ENCODE peak calls at places on chromosomes 1 and 21, in four cellular contexts. Q is aorta, O is mucosa of descending colon, H is GM23248. A is an unnamed sample.
A peak's percentile ranks its signal among the peaks of the same experiment; 100 is the strongest.

GRCh38 chr1:198773030-198773429 is 134.2 kb downstream of the PTPRC start:
- DNase-seq in Q (no peak), O (no peak), H (no peak), A (no peak)

GRCh38 chr1:28553229-28553930 is 495 bp downstream of the TRNAU1AP start:
- DNase-seq in Q (peak; percentile 57), O (peak; percentile 64), H (peak; percentile 66), A (peak; percentile 49)

GRCh38 chr1:58773406-58773840 is 10.4 kb downstream of the JUN start:
- DNase-seq in Q (peak; percentile 85), O (no peak), H (peak; percentile 52), A (peak; percentile 42)

GRCh38 chr1:15998929-15999328 is 5.1 kb upstream of the SRARP start:
- DNase-seq in Q (peak; percentile 10), O (no peak), H (no peak), A (no peak)

GRCh38 chr21:46004168-46004861 is 22.7 kb downstream of the COL6A1 start:
- DNase-seq in Q (peak; percentile 43), O (no peak), H (peak; percentile 20), A (peak; percentile 14)

GRCh38 chr1:169326644-169327316 is 40.8 kb downstream of the NME7 start:
- DNase-seq in Q (no peak), O (no peak), H (peak; percentile 57), A (no peak)

GRCh38 chr1:159443063-159443750 is 3.7 kb downstream of the OR10J1 start:
- DNase-seq in Q (no peak), O (no peak), H (no peak), A (no peak)

GRCh38 chr21:26470361-26471115 is 102.5 kb downstream of the CYYR1 start:
- DNase-seq in Q (no peak), O (no peak), H (no peak), A (no peak)

GRCh38 chr1:48943393-48943792 is 166.7 kb upstream of the BEND5 start:
- DNase-seq in Q (no peak), O (no peak), H (peak; percentile 75), A (no peak)

GRCh38 chr1:46543382-46543760 is 8.1 kb downstream of the KNCN start:
- DNase-seq in Q (no peak), O (no peak), H (no peak), A (no peak)

GRCh38 chr21:45843426-45843825 is 138.1 kb upstream of the COL6A1 start:
- DNase-seq in Q (no peak), O (no peak), H (no peak), A (no peak)

GRCh38 chr1:14292533-14292932 is 306.0 kb upstream of the KAZN start:
- DNase-seq in Q (no peak), O (no peak), H (no peak), A (no peak)

GRCh38 chr1:231241751-231242150 is 739 bp downstream of the GNPAT start:
- DNase-seq in Q (no peak), O (no peak), H (peak; percentile 53), A (peak; percentile 69)

GRCh38 chr1:81717230-81717629 is 83.5 kb upstream of the ADGRL2 start:
- DNase-seq in Q (no peak), O (no peak), H (peak; percentile 12), A (no peak)

GRCh38 chr1:29975036-29975694 is 738.8 kb downstream of the PTPRU start:
- DNase-seq in Q (no peak), O (no peak), H (peak; percentile 46), A (no peak)

GRCh38 chr1:200330770-200331428 is 78.9 kb downstream of the ZNF281 start:
- DNase-seq in Q (no peak), O (no peak), H (no peak), A (no peak)

GRCh38 chr1:23964790-23965740 is 5.4 kb downstream of the PNRC2 start:
- DNase-seq in Q (no peak), O (no peak), H (peak; percentile 42), A (no peak)

GRCh38 chr1:110542730-110543129 is 23.8 kb upstream of the KCNA10 start:
- DNase-seq in Q (no peak), O (no peak), H (peak; percentile 67), A (no peak)

GRCh38 chr1:157377216-157377821 is 175.0 kb downstream of the FCRL5 start:
- DNase-seq in Q (no peak), O (no peak), H (peak; percentile 63), A (peak; percentile 56)

GRCh38 chr1:52296345-52296744 is 69.7 kb downstream of the CC2D1B start:
- DNase-seq in Q (no peak), O (no peak), H (peak; percentile 70), A (peak; percentile 23)

GRCh38 chr1:41418868-41419583 is 57.8 kb downstream of the FOXO6 start:
- DNase-seq in Q (peak; percentile 95), O (peak; percentile 85), H (peak; percentile 97), A (peak; percentile 85)

GRCh38 chr1:234853906-234854647 is 244.1 kb upstream of the IRF2BP2 start:
- DNase-seq in Q (no peak), O (no peak), H (peak; percentile 39), A (no peak)

GRCh38 chr21:41465176-41465781 is 39.2 kb downstream of the MX1 start:
- DNase-seq in Q (no peak), O (no peak), H (no peak), A (no peak)

GRCh38 chr1:4622821-4623220 is 31.6 kb upstream of the AJAP1 start:
- DNase-seq in Q (no peak), O (no peak), H (no peak), A (no peak)

GRCh38 chr1:157878059-157878458 is 36.5 kb upstream of the CD5L start:
- DNase-seq in Q (no peak), O (no peak), H (peak; percentile 54), A (no peak)

GRCh38 chr1:210332233-210332632 is 3.5 kb downstream of the HHAT start:
- DNase-seq in Q (no peak), O (no peak), H (no peak), A (no peak)

GRCh38 chr21:28770867-28771661 is 221.6 kb downstream of the LTN1 start:
- DNase-seq in Q (no peak), O (no peak), H (peak; percentile 45), A (no peak)

GRCh38 chr1:21622466-21623315 is 46.5 kb downstream of the RAP1GAP start:
- DNase-seq in Q (no peak), O (peak; percentile 63), H (peak; percentile 39), A (peak; percentile 66)
- H3K4me1 ChIP-seq in Q (no peaks in the 10 kb centered on the region), O (peaks cover 16% of the 10 kb centered on the region), H (no peaks in the 10 kb centered on the region), A (no peaks in the 10 kb centered on the region)

GRCh38 chr1:1621173-1621661 is 5.9 kb downstream of the MIB2 start:
- DNase-seq in Q (no peak), O (peak; percentile 51), H (no peak), A (no peak)

GRCh38 chr1:1622578-1623094 is 7.3 kb downstream of the MIB2 start:
- DNase-seq in Q (peak; percentile 33), O (peak; percentile 43), H (no peak), A (no peak)

GRCh38 chr1:1619917-1620361 is 4.6 kb downstream of the MIB2 start:
- DNase-seq in Q (peak; percentile 45), O (peak; percentile 53), H (peak; percentile 28), A (no peak)

GRCh38 chr1:1621682-1622577 is 6.6 kb downstream of the MIB2 start:
- DNase-seq in Q (peak; percentile 48), O (peak; percentile 55), H (peak; percentile 51), A (no peak)

DNA sequence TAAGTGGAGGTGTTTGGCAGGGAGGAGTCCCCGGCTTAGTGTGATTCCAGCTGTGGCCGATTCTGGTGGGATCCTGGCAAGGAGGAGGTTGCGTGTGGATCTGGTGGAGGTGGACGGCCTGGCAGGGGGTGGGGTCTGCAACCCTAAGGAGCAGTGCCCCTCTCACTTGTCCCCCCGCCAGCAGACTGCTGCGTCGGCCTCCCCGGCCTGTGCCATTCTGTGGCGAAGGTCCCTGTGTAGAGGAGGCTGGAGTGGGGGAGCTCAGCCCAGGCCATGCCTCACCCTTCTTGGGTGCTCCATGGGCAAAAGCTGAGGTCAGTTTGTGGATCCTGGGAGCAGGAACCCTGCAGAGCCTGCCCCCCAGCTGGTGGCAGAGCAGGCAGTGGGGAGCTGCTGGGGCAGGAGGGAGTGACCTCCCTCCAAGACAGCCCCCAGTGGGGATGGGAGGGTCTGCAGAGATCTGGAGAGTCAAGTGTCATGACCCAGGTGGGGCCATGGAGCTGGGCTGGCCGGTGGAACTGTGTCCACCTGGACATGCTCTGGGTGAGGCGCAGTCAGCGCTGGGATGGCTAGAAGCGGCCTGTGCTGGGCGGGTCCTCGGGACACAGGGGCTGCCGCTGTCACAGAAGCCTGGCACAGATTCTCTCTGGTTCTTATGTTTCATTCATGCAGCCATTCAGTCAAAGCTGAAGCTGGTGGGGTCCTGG is 5.3 kb downstream of the MIB2 start:
- DNase-seq in Q (peak; percentile 41), O (peak; percentile 46), H (no peak), A (no peak)
- H3K4me1 ChIP-seq in Q (no peaks in the 10 kb centered on the region), O (peaks cover 12% of the 10 kb centered on the region), H (peaks cover 6% of the 10 kb centered on the region), A (peaks cover 7% of the 10 kb centered on the region)

GRCh38 chr1:6484826-6485139 is 6.7 kb downstream of the PLEKHG5 start:
- DNase-seq in Q (no peak), O (no peak), H (no peak), A (no peak)
- H3K4me1 ChIP-seq in Q (no peaks in the 10 kb centered on the region), O (peaks cover 35% of the 10 kb centered on the region), H (no peaks in the 10 kb centered on the region), A (peaks cover 13% of the 10 kb centered on the region)

GRCh38 chr1:201711811-201712210 is 117.1 kb upstream of the IPO9 start:
- DNase-seq in Q (no peak), O (no peak), H (peak; percentile 80), A (no peak)

GRCh38 chr1:201710632-201711031 is 118.3 kb upstream of the IPO9 start:
- DNase-seq in Q (no peak), O (no peak), H (peak; percentile 65), A (no peak)

GRCh38 chr1:201713093-201713810 is 115.7 kb upstream of the IPO9 start:
- DNase-seq in Q (peak; percentile 97), O (peak; percentile 89), H (peak; percentile 100), A (peak; percentile 85)

GRCh38 chr1:201711101-201711597 is 117.8 kb upstream of the IPO9 start:
- DNase-seq in Q (peak; percentile 77), O (no peak), H (peak; percentile 65), A (no peak)

DNA sequence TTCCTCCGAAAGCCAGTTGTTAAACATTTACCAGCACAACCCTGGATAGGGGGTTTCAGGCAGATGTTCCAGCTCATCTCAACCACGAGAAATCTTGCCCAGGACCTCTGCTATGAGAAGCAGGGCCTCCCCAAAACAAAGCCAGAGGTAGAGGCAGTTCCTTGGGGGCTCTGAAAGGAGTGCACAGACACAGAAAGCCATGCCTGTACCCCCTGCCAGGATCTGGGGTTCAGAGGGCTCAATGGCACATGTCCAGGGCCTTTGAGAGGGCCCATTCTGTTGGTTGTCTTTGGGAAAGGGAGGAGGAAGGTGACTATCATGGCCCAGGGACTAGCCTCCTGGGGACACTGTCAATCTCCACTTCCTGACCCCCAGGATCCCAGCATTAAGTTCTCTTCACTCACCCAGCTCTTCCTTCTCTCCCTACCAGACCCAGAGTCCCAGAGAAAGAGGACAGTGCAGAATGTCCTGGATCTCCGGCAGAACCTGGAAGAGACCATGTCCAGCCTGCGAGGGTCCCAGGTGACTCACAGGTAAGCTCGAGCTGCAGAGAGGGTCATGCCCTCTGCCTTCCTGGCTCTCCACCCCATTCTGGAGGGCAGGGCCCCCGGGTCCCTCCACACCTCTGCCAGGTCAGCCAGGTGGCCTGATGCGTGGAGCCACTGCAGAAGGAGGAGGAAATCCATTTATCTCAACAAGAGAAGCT is 116.4 kb upstream of the IPO9 start:
- DNase-seq in Q (no peak), O (no peak), H (no peak), A (no peak)
- H3K4me1 ChIP-seq in Q (peaks cover 6% of the 10 kb centered on the region), O (peaks cover 26% of the 10 kb centered on the region), H (peaks cover 82% of the 10 kb centered on the region), A (peaks cover 17% of the 10 kb centered on the region)

DNA sequence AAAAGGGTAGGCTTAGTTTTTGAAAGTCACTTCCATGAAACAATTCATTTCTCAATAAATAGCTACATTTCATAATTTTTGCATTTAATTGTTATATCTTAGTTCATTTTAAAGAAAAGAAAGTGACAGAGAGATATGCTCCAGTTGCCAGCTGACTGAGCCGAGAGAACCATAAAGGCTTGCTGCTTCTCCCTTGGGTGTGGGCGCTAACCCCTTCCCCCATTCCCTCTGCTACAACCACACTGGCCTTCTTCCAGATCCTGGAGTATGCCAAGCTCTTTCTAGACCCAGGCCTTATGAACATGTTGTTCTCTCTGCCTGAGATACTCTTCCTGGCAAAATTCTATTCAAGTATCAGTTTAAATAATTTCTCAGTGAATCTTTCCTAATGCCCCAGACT is 12.3 kb downstream of the SORT1 start:
- DNase-seq in Q (peak; percentile 56), O (no peak), H (no peak), A (no peak)
- H3K4me1 ChIP-seq in Q (peaks cover 15% of the 10 kb centered on the region), O (peaks cover 2% of the 10 kb centered on the region), H (peaks cover 22% of the 10 kb centered on the region), A (no peaks in the 10 kb centered on the region)

A was measured in colonic mucosa.